ENCODE peak calls at places on chromosomes 12 and 14, in five cellular contexts. X is lung, P is fibroblast of mammary gland, O is tibial artery, L is brain microvascular endothelial cell. K is an unnamed sample.

GRCh38 chr12:76158518-76159321 is 74.2 kb upstream of the NAP1L1 start:
- DNase-seq in X (peak), P (peak), O (no peak), L (peak), K (peak)

GRCh38 chr12:120941846-120942405 is 36.4 kb upstream of the HNF1A start:
- DNase-seq in X (no peak), P (no peak), O (no peak), L (no peak), K (no peak)

GRCh38 chr14:38107216-38107631 is 100.5 kb upstream of the SSTR1 start:
- DNase-seq in X (no peak), P (no peak), O (no peak), L (no peak), K (no peak)

GRCh38 chr12:100539209-100539608 is 34.3 kb upstream of the GAS2L3 start:
- DNase-seq in X (no peak), P (peak), O (no peak), L (peak), K (peak)

GRCh38 chr12:54650884-54651283 is 2.7 kb upstream of the DCD start:
- DNase-seq in X (no peak), P (no peak), O (no peak), L (no peak), K (no peak)

GRCh38 chr12:15209782-15210181 is 11.4 kb downstream of the RERG start:
- DNase-seq in X (no peak), P (peak), O (no peak), L (peak), K (peak)

GRCh38 chr12:93819048-93819491 is 141.9 kb downstream of the CRADD start:
- DNase-seq in X (peak), P (peak), O (peak), L (no peak), K (peak)

GRCh38 chr14:71103662-71104484 is 196.6 kb downstream of the PCNX1 start:
- DNase-seq in X (no peak), P (peak), O (no peak), L (peak), K (peak)

GRCh38 chr14:24315807-24316596 is 4.7 kb downstream of the LTB4R start:
- DNase-seq in X (no peak), P (peak), O (no peak), L (no peak), K (no peak)

GRCh38 chr14:65255583-65256443 is 153.5 kb upstream of the MAX start:
- DNase-seq in X (peak), P (no peak), O (no peak), L (no peak), K (peak)
- TF ChIP-seq CTCF in X (no peak), P (no peak), O (no peak), L (no peak), K (no peak)

DNA sequence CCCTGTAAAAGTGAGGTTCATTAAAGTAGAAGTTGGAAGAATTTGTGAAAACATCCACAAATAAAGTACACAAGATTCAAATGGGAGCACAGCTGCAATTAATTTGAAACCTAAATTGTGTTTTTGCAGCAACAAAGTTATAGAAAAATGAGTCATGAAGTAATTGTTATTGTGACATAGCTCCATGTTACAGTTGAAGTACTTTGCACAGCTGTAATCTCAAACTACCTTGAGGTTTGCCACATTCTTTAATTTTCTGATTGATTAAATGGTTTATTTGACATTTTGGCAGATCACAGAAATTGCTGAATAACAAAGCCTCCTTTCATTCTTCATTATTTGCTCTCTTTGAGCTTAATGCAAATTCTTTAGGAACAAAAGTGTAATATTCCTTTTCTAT is 111.3 kb downstream of the RMST start:
- DNase-seq in X (no peak), P (peak), O (no peak), L (no peak), K (peak)
- H3K4me3 ChIP-seq in X (no peak), P (no peak), O (no peak), L (no peak), K (no peak)

DNA sequence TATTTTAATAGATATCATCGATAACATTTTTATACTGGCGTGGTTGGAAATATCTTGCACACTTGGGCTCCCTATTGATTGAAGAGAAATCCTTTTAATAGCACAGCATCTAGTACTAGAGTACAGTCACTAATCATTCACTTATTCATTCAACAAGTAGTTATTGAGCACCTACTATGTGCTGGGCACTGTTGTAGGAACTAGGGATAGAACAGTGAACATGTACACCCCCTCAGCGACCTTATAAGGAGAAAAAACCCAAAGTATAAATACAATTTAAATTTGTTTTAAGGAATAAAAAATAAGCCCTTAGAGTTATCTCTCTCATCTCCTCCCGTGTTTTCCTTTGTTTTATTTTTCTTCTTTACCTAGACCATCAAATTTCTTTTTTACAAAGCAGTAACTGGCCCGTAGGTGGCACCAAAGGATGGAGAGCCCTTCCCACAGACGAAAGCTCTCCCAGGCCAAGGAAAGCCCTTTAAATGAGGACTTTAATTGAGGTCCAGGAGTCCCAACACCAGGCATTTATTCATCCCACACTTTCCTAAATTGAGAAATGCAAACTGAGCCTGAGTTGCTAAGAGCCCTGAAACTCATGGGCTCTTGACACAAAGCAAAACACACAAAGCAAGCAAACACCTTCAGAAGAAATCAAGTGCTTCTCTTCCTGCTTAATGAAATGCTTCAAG is 29.0 kb downstream of the PEBP1 start:
- DNase-seq in X (peak), P (peak), O (no peak), L (peak), K (peak)
- TF ChIP-seq CTCF in X (no peak), P (peak), O (peak), L (peak), K (peak)

DNA sequence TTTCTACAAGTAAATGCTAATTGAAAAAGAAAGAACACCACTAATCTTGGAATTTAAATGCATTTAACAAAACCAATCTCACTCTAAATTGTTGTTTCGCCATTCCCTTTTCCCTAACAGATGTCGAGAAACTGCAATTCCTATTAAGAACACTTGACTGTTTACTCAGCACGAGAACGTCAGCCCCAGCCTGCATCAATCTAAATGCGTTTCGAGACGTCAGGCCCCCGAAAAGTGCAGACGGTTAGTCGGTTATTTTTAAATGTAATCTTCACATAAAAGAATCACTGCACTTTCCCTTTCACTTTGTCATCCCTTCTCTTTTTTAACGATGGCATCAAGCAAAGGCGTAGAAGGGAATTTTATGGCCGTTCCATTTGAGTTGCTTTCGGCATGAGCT is 837.6 kb downstream of the VRK1 start:
- DNase-seq in X (no peak), P (no peak), O (no peak), L (no peak), K (peak)
- H3K4me3 ChIP-seq in X (no peak), P (no peak), O (peak), L (no peak), K (no peak)

GRCh38 chr14:68655961-68656360 is 136.9 kb downstream of the ZFP36L1 start:
- DNase-seq in X (no peak), P (no peak), O (peak), L (no peak), K (no peak)
- TF ChIP-seq CTCF in X (no peak), P (no peak), O (peak), L (peak), K (peak)

GRCh38 chr12:72966684-72967083 is 694.5 kb downstream of the TRHDE start:
- DNase-seq in X (no peak), P (no peak), O (no peak), L (no peak), K (no peak)
- H3K4me3 ChIP-seq in X (no peak), P (no peak), O (no peak), L (no peak), K (no peak)

GRCh38 chr12:26172013-26172412 is 23.4 kb upstream of the SSPN start:
- DNase-seq in X (no peak), P (no peak), O (no peak), L (no peak), K (no peak)
- TF ChIP-seq CTCF in X (no peak), P (no peak), O (no peak), L (no peak), K (no peak)

DNA sequence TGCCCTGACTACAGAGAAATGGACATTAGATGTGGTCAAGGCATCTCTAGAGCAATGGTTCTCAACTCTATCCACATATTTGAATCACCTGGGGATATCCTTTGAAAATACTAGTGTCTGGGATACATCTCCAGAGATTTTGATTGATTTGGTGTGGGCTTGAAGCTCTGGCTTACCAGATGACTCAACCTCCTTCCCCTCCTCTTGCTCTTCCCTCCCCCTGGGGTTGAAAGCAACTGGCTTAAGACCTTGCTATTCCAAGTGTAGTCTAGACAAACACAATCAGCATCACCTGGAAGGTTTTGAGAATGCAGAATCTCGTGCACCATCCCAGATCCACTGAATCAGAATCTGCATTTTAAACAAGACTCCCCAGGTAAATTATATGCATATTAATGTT is 183.8 kb downstream of the DAD1 start:
- DNase-seq in X (no peak), P (no peak), O (no peak), L (no peak), K (no peak)
- H3K4me3 ChIP-seq in X (no peak), P (no peak), O (no peak), L (no peak), K (no peak)

GRCh38 chr12:8860165-8860961 is 37.9 kb downstream of the A2ML1 start:
- DNase-seq in X (no peak), P (peak), O (peak), L (peak), K (peak)
- TF ChIP-seq CTCF in X (peak), P (peak), O (peak), L (peak), K (peak)

K was measured in epithelial cell of esophagus.